ENCODE peak calls at places on chromosomes 6 and 20, in nine cellular contexts. I is iPS-NIHi11, R is fibroblast of gingiva, K is HS-5, M is hypothalamus, T is ecto neural progenitor cell, G is mucosa of descending colon, O is heart right ventricle, B is AG09319. H is an unnamed sample.

GRCh38 chr20:4100679-4101078 is 85.3 kb upstream of the RNF24 start:
- DNase-seq in I (no peak), R (no peak), K (no peak), M (no peak), T (no peak), G (no peak), O (no peak), B (no peak), H (no peak)

GRCh38 chr6:153780011-153780410 is 259.0 kb upstream of the OPRM1 start:
- DNase-seq in I (no peak), R (no peak), K (no peak), M (no peak), T (no peak), G (no peak), O (no peak), B (no peak), H (no peak)

GRCh38 chr6:1393641-1394283 is 4.4 kb downstream of the FOXF2 start:
- DNase-seq in I (no peak), R (peak), K (no peak), M (no peak), T (no peak), G (no peak), O (no peak), B (no peak), H (no peak)

GRCh38 chr6:138109042-138109997 is 2.1 kb upstream of the PERP start:
- DNase-seq in I (peak), R (peak), K (peak), M (no peak), T (peak), G (peak), O (peak), B (peak), H (peak)

GRCh38 chr20:51734876-51735499 is 33.2 kb downstream of the ATP9A start:
- DNase-seq in I (no peak), R (no peak), K (no peak), M (no peak), T (no peak), G (no peak), O (no peak), B (no peak), H (no peak)

GRCh38 chr6:132253211-132253610 is 148.1 kb downstream of the MOXD1 start:
- DNase-seq in I (no peak), R (peak), K (no peak), M (no peak), T (no peak), G (no peak), O (no peak), B (no peak), H (peak)

GRCh38 chr6:94130458-94130857 is 711.1 kb upstream of the EPHA7 start:
- DNase-seq in I (no peak), R (no peak), K (no peak), M (no peak), T (peak), G (no peak), O (no peak), B (no peak), H (no peak)

GRCh38 chr6:81929828-81930227 is 177.3 kb upstream of the TENT5A start:
- DNase-seq in I (no peak), R (peak), K (no peak), M (no peak), T (no peak), G (no peak), O (no peak), B (no peak), H (no peak)

GRCh38 chr6:71537717-71538116 is 249.1 kb downstream of the OGFRL1 start:
- DNase-seq in I (no peak), R (peak), K (no peak), M (no peak), T (no peak), G (no peak), O (no peak), B (no peak), H (peak)

GRCh38 chr20:12970372-12970821 is 38.4 kb upstream of the SPTLC3 start:
- DNase-seq in I (peak), R (peak), K (peak), M (no peak), T (no peak), G (no peak), O (peak), B (peak), H (peak)

GRCh38 chr6:137471951-137472350 is 22.2 kb downstream of the OLIG3 start:
- DNase-seq in I (no peak), R (no peak), K (no peak), M (no peak), T (no peak), G (no peak), O (no peak), B (no peak), H (no peak)

GRCh38 chr6:88982720-88983119 is 19.3 kb upstream of the RNGTT start:
- DNase-seq in I (peak), R (peak), K (peak), M (no peak), T (no peak), G (no peak), O (peak), B (peak), H (peak)

GRCh38 chr20:17226410-17227198 is at the start of gene PCSK2:
- DNase-seq in I (peak), R (peak), K (no peak), M (peak), T (peak), G (peak), O (peak), B (peak), H (peak)

GRCh38 chr6:84615987-84616386 is 148.4 kb downstream of the TBX18 start:
- DNase-seq in I (no peak), R (no peak), K (no peak), M (no peak), T (no peak), G (no peak), O (no peak), B (no peak), H (no peak)

H was measured in adipocyte.